ENCODE peak calls at places on chromosomes 4 and X, in seven cellular contexts. Y, V, F, O, U, L and E are unnamed samples. For H3K27me3, the result is how much of the 10 kb centered on the place peaks cover.

GRCh38 chrX:143206961-143207360 is 181.2 kb downstream of the SPANXN4 start:
- DNase-seq in U (no peak), O (no peak), F (no peak), L (no peak), Y (no peak), V (no peak), E (no peak)

GRCh38 chr4:36351082-36351666 is 69.8 kb downstream of the DTHD1 start:
- DNase-seq in V (peak), O (peak), U (peak), F (peak), Y (peak), L (no peak), E (peak)

GRCh38 chrX:26442340-26442739 is 226.4 kb downstream of the MAGEB5 start:
- DNase-seq in O (no peak), U (peak), Y (no peak), F (no peak), V (peak), L (no peak), E (no peak)

GRCh38 chr4:7721984-7722551 is 217.6 kb downstream of the AFAP1 start:
- DNase-seq in Y (no peak), V (no peak), U (no peak), L (no peak), F (no peak), O (no peak), E (no peak)

GRCh38 chrX:36978886-36979285 is 29.3 kb upstream of the FAM47C start:
- DNase-seq in O (peak), L (no peak), F (no peak), Y (no peak), V (peak), U (no peak), E (no peak)

GRCh38 chr4:76197001-76197743 is 16.5 kb downstream of the SCARB2 start:
- DNase-seq in O (peak), L (no peak), Y (no peak), V (peak), F (no peak), U (no peak), E (no peak)

GRCh38 chr4:150033937-150034336 is 44.3 kb upstream of the DCLK2 start:
- DNase-seq in F (no peak), U (peak), V (peak), O (peak), Y (peak), L (no peak), E (no peak)

GRCh38 chrX:1546601-1547275 is 9.8 kb upstream of the P2RY8 start:
- DNase-seq in U (no peak), Y (peak), O (no peak), L (peak), F (no peak), V (no peak), E (no peak)

GRCh38 chrX:139877710-139878414 is 55.0 kb downstream of the ATP11C start:
- DNase-seq in L (no peak), O (no peak), U (no peak), Y (no peak), V (peak), F (no peak), E (no peak)

GRCh38 chrX:57451426-57452020 is 140.3 kb upstream of the ZXDB start:
- DNase-seq in F (no peak), U (no peak), V (no peak), Y (no peak), O (no peak), L (no peak), E (no peak)

GRCh38 chrX:48569958-48570357 is 4.3 kb upstream of the RBM3 start:
- DNase-seq in O (peak), F (no peak), V (peak), U (no peak), L (no peak), Y (no peak), E (no peak)

GRCh38 chr4:2402053-2402452 is 16.4 kb downstream of the ZFYVE28 start:
- DNase-seq in F (peak), O (peak), L (no peak), U (peak), V (no peak), Y (peak), E (no peak)

GRCh38 chr4:104475652-104476051 is 19.0 kb downstream of the CXXC4 start:
- DNase-seq in U (peak), L (no peak), Y (no peak), F (no peak), V (no peak), O (no peak), E (no peak)

GRCh38 chrX:125507119-125507518 is 187.4 kb downstream of the TEX13C start:
- DNase-seq in Y (no peak), F (no peak), U (no peak), O (peak), V (no peak), L (no peak), E (no peak)

GRCh38 chr4:128449251-128449650 is 161.6 kb upstream of the PGRMC2 start:
- DNase-seq in O (no peak), L (no peak), U (no peak), V (no peak), F (no peak), Y (no peak), E (no peak)

GRCh38 chr4:169909479-169909878 is 116.7 kb downstream of the MFAP3L start:
- DNase-seq in L (no peak), F (no peak), U (no peak), V (no peak), O (no peak), Y (no peak), E (no peak)

GRCh38 chr4:150251752-150252190 is 173.5 kb downstream of the DCLK2 start:
- DNase-seq in L (no peak), Y (no peak), U (no peak), V (no peak), F (no peak), O (no peak), E (no peak)

GRCh38 chr4:124060261-124060918 is 652.1 kb downstream of the ANKRD50 start:
- DNase-seq in L (peak), U (peak), Y (peak), F (no peak), V (peak), O (peak), E (no peak)

GRCh38 chr4:26238426-26238781 is 82.4 kb upstream of the RBPJ start:
- DNase-seq in O (no peak), L (no peak), U (no peak), F (no peak), Y (peak), V (no peak), E (no peak)

GRCh38 chrX:115021121-115021520 is 3.7 kb upstream of the IL13RA2 start:
- DNase-seq in Y (no peak), U (no peak), O (no peak), V (peak), F (no peak), L (no peak), E (no peak)

GRCh38 chrX:81890476-81890875 is 688.6 kb downstream of the SH3BGRL start:
- DNase-seq in U (no peak), O (no peak), Y (no peak), V (no peak), L (no peak), F (no peak), E (no peak)

GRCh38 chr4:149371021-149371420 is 444.6 kb downstream of the IQCM start:
- DNase-seq in F (no peak), U (peak), V (peak), Y (peak), O (peak), L (no peak), E (no peak)

GRCh38 chrX:24153796-24154189 is 4.3 kb downstream of the ZFX start:
- DNase-seq in L (no peak), U (no peak), V (no peak), O (no peak), Y (no peak), F (no peak), E (no peak)

GRCh38 chrX:71622347-71623104 is 4.2 kb upstream of the CXCR3 start:
- DNase-seq in O (peak), U (peak), F (peak), V (peak), L (peak), Y (peak), E (peak)

GRCh38 chr4:70855464-70855863 is 15.8 kb upstream of the GRSF1 start:
- DNase-seq in L (no peak), V (no peak), F (no peak), Y (no peak), O (peak), U (no peak), E (no peak)

GRCh38 chr4:121736735-121737351 is 28.1 kb downstream of the SMIM43 start:
- DNase-seq in F (no peak), Y (peak), U (peak), O (peak), V (peak), L (no peak), E (peak)

GRCh38 chr4:74446193-74446868 is 1.4 kb downstream of the AREG start:
- DNase-seq in Y (no peak), V (no peak), F (no peak), L (no peak), O (peak), U (no peak), E (no peak)
- H3K4me3 ChIP-seq in Y (peak), V (no peak), F (no peak), L (no peak), O (peak), U (no peak), E (no peak)

GRCh38 chr4:37816719-37817118 is 9.8 kb upstream of the PGM2 start:
- DNase-seq in V (no peak), U (no peak), O (no peak), L (no peak), Y (no peak), F (no peak), E (no peak)

GRCh38 chr4:37816006-37816405 is 10.5 kb upstream of the PGM2 start:
- DNase-seq in O (no peak), U (no peak), F (no peak), L (no peak), V (no peak), Y (no peak), E (peak)

GRCh38 chr4:37815591-37815990 is 10.9 kb upstream of the PGM2 start:
- DNase-seq in L (no peak), Y (no peak), O (no peak), U (no peak), F (no peak), V (no peak), E (no peak)

DNA sequence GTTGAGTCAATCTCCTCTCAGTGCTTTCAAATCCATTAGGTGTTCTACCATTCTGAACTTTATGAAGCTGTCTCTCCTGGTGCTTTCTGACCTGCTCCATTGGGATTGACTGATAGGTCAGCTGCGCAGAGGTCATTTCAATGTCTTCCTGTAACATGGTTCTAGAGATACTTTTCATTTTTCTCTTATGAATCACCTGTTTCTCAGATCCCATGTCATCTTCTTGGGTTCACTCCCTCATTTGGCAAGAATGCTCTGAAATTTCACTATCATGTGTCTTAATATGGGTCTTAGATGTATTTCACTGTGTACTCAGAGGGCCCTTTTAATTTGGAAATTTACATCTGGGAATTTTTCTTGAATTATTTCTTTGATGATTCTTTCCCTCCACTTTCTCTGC is 13.8 kb upstream of the PGM2 start:
- DNase-seq in O (peak), L (no peak), V (peak), U (no peak), F (no peak), Y (no peak), E (no peak)
- H3K27ac ChIP-seq in O (no peak), L (no peak), V (no peak), U (no peak), F (no peak), Y (no peak), E (no peak)

GRCh38 chr4:622996-623913 is 2.1 kb upstream of the PDE6B start:
- DNase-seq in V (no peak), Y (no peak), L (peak), O (no peak), U (no peak), F (no peak), E (no peak)

GRCh38 chr4:622071-622995 is 3.0 kb upstream of the PDE6B start:
- DNase-seq in V (no peak), U (no peak), L (peak), F (no peak), O (no peak), Y (no peak), E (no peak)

GRCh38 chr4:625631-626031 is 258 bp downstream of the PDE6B start:
- DNase-seq in U (no peak), F (no peak), L (peak), Y (no peak), O (no peak), V (no peak), E (no peak)

GRCh38 chr4:624705-625590 is at the start of gene PDE6B:
- DNase-seq in O (no peak), V (no peak), U (no peak), L (peak), Y (no peak), F (no peak), E (no peak)

DNA sequence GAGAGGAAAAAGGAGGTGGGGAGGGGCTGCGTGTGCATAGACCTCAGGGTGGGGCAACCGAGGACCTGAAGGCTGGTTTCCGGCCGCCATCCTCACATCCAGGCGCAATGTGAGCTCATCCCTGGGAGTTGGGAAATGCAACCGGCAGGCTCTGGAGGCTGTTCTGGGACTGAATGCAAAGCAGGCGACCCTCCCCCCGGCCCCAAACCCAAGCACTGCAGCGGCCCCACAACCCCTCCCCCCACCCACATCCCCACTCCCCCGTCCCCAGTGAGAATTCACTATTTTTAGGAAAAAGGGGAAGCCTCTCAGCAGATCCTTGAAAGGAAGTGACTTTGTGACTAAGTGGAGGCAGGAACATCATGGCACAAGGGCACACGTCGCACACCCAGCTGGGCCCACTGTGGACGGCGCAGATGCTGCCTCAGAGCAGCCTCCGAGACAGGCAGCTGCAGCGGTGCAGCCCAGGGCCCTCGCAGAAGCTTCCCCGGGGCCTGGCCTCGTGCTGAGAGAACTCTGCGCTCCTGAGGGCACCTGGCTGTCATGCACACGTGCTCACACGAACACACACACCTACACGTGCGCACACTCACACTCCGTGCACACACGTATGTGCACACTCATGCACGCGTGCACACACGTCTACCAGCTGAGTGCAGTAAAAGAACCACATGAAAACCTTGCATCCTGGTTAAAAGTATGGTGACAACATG is 1.3 kb upstream of the PDE6B start:
- DNase-seq in Y (no peak), V (no peak), F (no peak), O (no peak), U (no peak), L (peak), E (no peak)
- H3K27me3 ChIP-seq in Y (under half), V (under half), F (under half), O (under half), U (under half), L (under half), E (under half)

GRCh38 chrX:129981207-129981553 is 1.3 kb upstream of the BCORL1 start:
- DNase-seq in V (no peak), O (no peak), F (no peak), L (no peak), Y (no peak), U (no peak), E (no peak)
- H3K4me3 ChIP-seq in V (peak), O (peak), F (peak), L (no peak), Y (no peak), U (peak), E (peak)

GRCh38 chr4:95093936-95094929 is 336.5 kb downstream of the BMPR1B start:
- DNase-seq in V (no peak), F (no peak), O (no peak), Y (no peak), L (no peak), U (no peak), E (no peak)
- H3K27ac ChIP-seq in V (no peak), F (no peak), O (no peak), Y (no peak), L (no peak), U (no peak), E (no peak)